ENCODE peak calls at places on chromosomes 16 and 17, in seven cellular contexts. L is nephron progenitor cell; G is uterus; P is cardiac muscle cell; V is coronary artery; R is ascending aorta; K is CD8-positive, alpha-beta T cell. Q is an unnamed sample.
A peak's percentile ranks its signal among the peaks of the same experiment; 100 is the strongest.

GRCh38 chr17:1931759-1932579 is 93.2 kb downstream of the RTN4RL1 start:
- DNase-seq in R (no peak), L (peak; percentile 66), G (no peak), V (no peak), P (peak; percentile 6), K (no peak), Q (peak; percentile 61)

GRCh38 chr17:17900615-17901520 is 64.1 kb upstream of the SREBF1 start:
- DNase-seq in L (no peak), V (peak; percentile 88), K (no peak), P (peak; percentile 98), G (peak; percentile 91), R (peak; percentile 28), Q (no peak)

GRCh38 chr17:43791589-43791988 is 11.4 kb downstream of the CFAP97D1 start:
- DNase-seq in G (no peak), P (peak; percentile 29), V (no peak), R (no peak), K (no peak), L (no peak), Q (no peak)

GRCh38 chr16:2843526-2843925 is 13.4 kb downstream of the ZG16B start:
- DNase-seq in L (no peak), K (no peak), V (no peak), P (no peak), G (no peak), R (no peak), Q (no peak)

GRCh38 chr16:29698484-29699323 is 19.7 kb downstream of the QPRT start:
- DNase-seq in L (no peak), G (no peak), K (no peak), P (no peak), V (no peak), R (no peak), Q (no peak)

GRCh38 chr17:37060094-37060493 is 111.3 kb downstream of the AATF start:
- DNase-seq in L (no peak), P (no peak), G (no peak), V (no peak), K (no peak), R (no peak), Q (no peak)

GRCh38 chr16:12314786-12315185 is 338.3 kb downstream of the SNX29 start:
- DNase-seq in P (no peak), L (no peak), G (no peak), R (no peak), K (no peak), V (no peak), Q (no peak)

GRCh38 chr17:61459968-61460718 is 7.9 kb downstream of the TBX4 start:
- DNase-seq in K (no peak), L (no peak), V (peak; percentile 55), G (no peak), R (no peak), P (no peak), Q (no peak)

GRCh38 chr17:67442787-67443624 is 65.9 kb downstream of the PITPNC1 start:
- DNase-seq in R (no peak), V (no peak), K (peak; percentile 45), P (no peak), G (peak; percentile 20), L (no peak), Q (no peak)

GRCh38 chr17:14559220-14559619 is 258.3 kb downstream of the HS3ST3B1 start:
- DNase-seq in V (no peak), P (no peak), G (no peak), K (no peak), L (no peak), R (no peak), Q (no peak)

GRCh38 chr17:6927290-6927844 is 68.5 kb upstream of the ALOX12 start:
- DNase-seq in R (no peak), G (no peak), V (no peak), P (peak; percentile 88), K (no peak), L (no peak), Q (no peak)

GRCh38 chr16:89917773-89918452 is 749 bp upstream of the MC1R start:
- DNase-seq in P (peak; percentile 93), V (peak; percentile 84), L (peak; percentile 63), K (peak; percentile 89), G (peak; percentile 56), R (peak; percentile 68), Q (peak; percentile 23)

GRCh38 chr16:62156971-62157370 is 120.7 kb upstream of the CDH8 start:
- DNase-seq in P (no peak), K (no peak), G (no peak), R (no peak), L (no peak), V (no peak), Q (no peak)

GRCh38 chr16:15691046-15691445 is 41.0 kb downstream of the NDE1 start:
- DNase-seq in L (no peak), V (no peak), R (no peak), K (no peak), P (no peak), G (no peak), Q (no peak)

GRCh38 chr16:1631230-1631629 is 19.1 kb downstream of the CRAMP1 start:
- DNase-seq in K (no peak), R (no peak), L (no peak), P (no peak), G (no peak), V (no peak), Q (no peak)

GRCh38 chr16:86611958-86612357 is 33.6 kb downstream of the FOXL1 start:
- DNase-seq in L (no peak), V (no peak), K (no peak), P (no peak), G (no peak), R (no peak), Q (no peak)

GRCh38 chr17:47829870-47830269 is 1.5 kb downstream of the MRPL10 start:
- DNase-seq in L (no peak), G (no peak), V (no peak), P (no peak), K (peak; percentile 62), R (no peak), Q (no peak)

GRCh38 chr17:20291853-20292252 is 175.5 kb downstream of the LGALS9B start:
- DNase-seq in K (no peak), G (no peak), P (no peak), L (no peak), R (no peak), V (no peak), Q (no peak)

GRCh38 chr16:47592232-47592631 is 131.1 kb downstream of the PHKB start:
- DNase-seq in K (no peak), P (no peak), R (no peak), L (no peak), V (no peak), G (no peak), Q (no peak)
- TF ChIP-seq CTCF in K (no peak), P (no peak), R (no peak), L (no peak), V (no peak), G (no peak), Q (no peak)

GRCh38 chr16:70250748-70251650 is 741 bp downstream of the EXOSC6 start:
- DNase-seq in G (no peak), V (no peak), R (no peak), K (peak; percentile 58), P (peak; percentile 65), L (peak; percentile 62), Q (no peak)
- TF ChIP-seq CTCF in G (no peak), V (no peak), R (no peak), K (no peak), P (no peak), L (no peak), Q (no peak)

GRCh38 chr16:10942352-10943297 is at the start of gene DEXI:
- DNase-seq in L (peak; percentile 94), G (peak; percentile 94), P (peak; percentile 92), K (peak; percentile 97), R (peak; percentile 75), V (peak; percentile 96), Q (peak; percentile 93)
- TF ChIP-seq CTCF in L (no peak), G (peak; percentile 45), P (no peak), K (no peak), R (no peak), V (no peak), Q (peak; percentile 26)

DNA sequence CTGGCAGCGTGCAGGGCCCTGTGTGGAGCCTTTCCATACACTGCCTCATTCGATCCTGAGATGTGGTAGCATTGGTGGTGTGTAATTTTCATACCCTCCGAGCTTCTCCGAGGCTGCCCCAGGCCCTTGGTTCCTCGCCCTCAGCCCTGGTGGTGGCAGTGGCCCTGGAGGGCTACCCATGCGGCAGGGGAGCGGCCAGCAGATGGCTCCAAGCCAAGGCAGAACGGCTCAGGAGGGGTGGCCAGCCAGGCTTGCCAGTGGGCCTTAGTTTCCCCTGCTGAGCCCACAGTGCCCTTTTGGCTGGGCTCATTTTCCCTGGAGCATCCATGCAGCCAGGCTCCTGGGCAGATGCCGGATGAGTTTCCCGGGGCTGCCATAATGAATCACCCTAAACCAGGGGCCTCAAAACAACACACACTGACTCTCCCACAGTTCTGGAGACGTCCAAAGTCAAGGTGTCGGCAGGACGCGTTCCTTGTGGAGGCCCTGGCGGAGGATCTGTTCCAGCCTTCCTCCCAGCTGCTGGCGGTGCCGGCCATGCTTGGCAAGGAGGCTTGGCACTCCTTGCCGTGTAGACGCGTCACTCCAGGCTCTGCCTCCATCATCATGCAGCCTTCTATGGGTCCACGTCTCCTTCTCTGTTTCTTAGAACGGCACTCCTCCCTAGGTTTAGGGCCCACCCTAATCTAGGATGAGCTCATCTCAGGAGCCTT is 158.8 kb upstream of the GSE1 start:
- DNase-seq in G (no peak), P (no peak), L (no peak), K (no peak), R (no peak), V (no peak), Q (no peak)
- TF ChIP-seq CTCF in G (no peak), P (no peak), L (no peak), K (no peak), R (no peak), V (no peak), Q (no peak)

GRCh38 chr17:63700528-63701441 is 860 bp upstream of the LIMD2 start:
- DNase-seq in G (peak; percentile 44), K (peak; percentile 84), L (peak; percentile 52), P (peak; percentile 82), R (no peak), V (peak; percentile 80), Q (no peak)
- TF ChIP-seq CTCF in G (peak; percentile 9), K (no peak), L (no peak), P (peak; percentile 4), R (peak; percentile 10), V (no peak), Q (peak; percentile 44)

DNA sequence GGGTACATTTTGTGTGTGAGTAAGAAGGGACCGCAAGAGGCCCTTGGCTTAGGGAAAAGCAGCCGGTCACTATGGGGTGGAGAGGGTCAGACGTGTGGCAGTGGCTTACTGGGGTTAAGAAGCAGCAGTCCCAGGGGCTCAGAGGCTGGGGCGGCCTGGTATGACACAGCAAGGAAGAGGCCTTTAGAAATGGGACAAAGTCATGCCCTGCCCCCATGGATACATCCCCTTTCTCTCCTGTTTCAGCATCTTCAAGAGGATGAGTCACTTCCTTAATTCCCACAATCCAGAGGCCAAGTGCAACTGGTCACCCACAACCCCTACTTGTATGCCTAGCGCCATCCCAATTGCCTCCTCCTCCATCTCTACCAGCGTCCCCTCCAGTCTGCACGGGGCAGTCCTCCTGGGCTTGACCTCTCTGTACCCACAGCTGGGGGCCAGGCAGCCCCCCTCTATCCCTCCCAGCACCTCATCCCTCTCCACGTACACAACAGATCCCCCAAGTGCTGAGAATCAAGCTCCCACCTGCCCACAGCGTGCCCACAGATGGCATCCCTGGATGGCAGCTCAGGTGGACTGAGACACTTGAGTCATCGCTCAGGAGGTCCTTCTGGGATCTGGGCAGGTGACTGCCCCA is 6.9 kb upstream of the EFTUD2 start:
- DNase-seq in V (no peak), L (no peak), R (no peak), P (peak; percentile 89), G (peak; percentile 8), K (no peak), Q (no peak)
- TF ChIP-seq CTCF in V (no peak), L (no peak), R (no peak), P (no peak), G (no peak), K (no peak), Q (no peak)